ENCODE peak calls at places on chromosome 1, in nine cellular contexts. One of them, this sample, is unnamed.
A peak's percentile ranks its signal among the peaks of the same experiment; 100 is the strongest.

GRCh38 chr1:25837253-25837875 is 17.6 kb downstream of the MTFR1L start:
- DNase-seq in heart right ventricle: no peak
- DNase-seq in fibroblast of mammary gland: no peak
- DNase-seq in uterus: no peak
- DNase-seq in CD8-positive, alpha-beta T cell: no peak
- DNase-seq in astrocyte of the spinal cord: peak; percentile 9
- DNase-seq in A673: no peak
- DNase-seq in pancreas: no peak
- DNase-seq in activated B cell treated with CpG ODN at 0.5 μM for 24 hours: no peak
- DNase-seq in this sample: no peak

GRCh38 chr1:69191280-69191679 is 376.4 kb upstream of the LRRC7 start:
- DNase-seq in pancreas: no peak
- DNase-seq in CD8-positive, alpha-beta T cell: no peak
- DNase-seq in uterus: no peak
- DNase-seq in heart right ventricle: no peak
- DNase-seq in A673: no peak
- DNase-seq in astrocyte of the spinal cord: no peak
- DNase-seq in activated B cell treated with CpG ODN at 0.5 μM for 24 hours: no peak
- DNase-seq in fibroblast of mammary gland: peak; percentile 10
- DNase-seq in this sample: no peak

GRCh38 chr1:58749646-58750045 is 34.2 kb downstream of the JUN start:
- DNase-seq in fibroblast of mammary gland: no peak
- DNase-seq in activated B cell treated with CpG ODN at 0.5 μM for 24 hours: no peak
- DNase-seq in uterus: no peak
- DNase-seq in pancreas: no peak
- DNase-seq in A673: no peak
- DNase-seq in heart right ventricle: no peak
- DNase-seq in CD8-positive, alpha-beta T cell: no peak
- DNase-seq in astrocyte of the spinal cord: no peak
- DNase-seq in this sample: no peak

GRCh38 chr1:224565611-224566406 is 50.3 kb upstream of the CNIH3 start:
- DNase-seq in astrocyte of the spinal cord: peak; percentile 72
- DNase-seq in uterus: no peak
- DNase-seq in activated B cell treated with CpG ODN at 0.5 μM for 24 hours: no peak
- DNase-seq in A673: no peak
- DNase-seq in CD8-positive, alpha-beta T cell: no peak
- DNase-seq in pancreas: no peak
- DNase-seq in heart right ventricle: no peak
- DNase-seq in fibroblast of mammary gland: no peak
- DNase-seq in this sample: no peak

GRCh38 chr1:245235156-245235555 is 80.4 kb downstream of the KIF26B start:
- DNase-seq in fibroblast of mammary gland: no peak
- DNase-seq in CD8-positive, alpha-beta T cell: no peak
- DNase-seq in A673: no peak
- DNase-seq in pancreas: peak; percentile 19
- DNase-seq in activated B cell treated with CpG ODN at 0.5 μM for 24 hours: no peak
- DNase-seq in uterus: no peak
- DNase-seq in astrocyte of the spinal cord: peak; percentile 13
- DNase-seq in heart right ventricle: no peak
- DNase-seq in this sample: peak; percentile 51

GRCh38 chr1:4126731-4127594 is 226.9 kb upstream of the C1orf174 start:
- DNase-seq in astrocyte of the spinal cord: no peak
- DNase-seq in uterus: no peak
- DNase-seq in activated B cell treated with CpG ODN at 0.5 μM for 24 hours: no peak
- DNase-seq in A673: no peak
- DNase-seq in heart right ventricle: no peak
- DNase-seq in pancreas: no peak
- DNase-seq in CD8-positive, alpha-beta T cell: no peak
- DNase-seq in fibroblast of mammary gland: no peak
- DNase-seq in this sample: no peak

GRCh38 chr1:164863056-164863455 is 304.1 kb downstream of the PBX1 start:
- DNase-seq in fibroblast of mammary gland: no peak
- DNase-seq in astrocyte of the spinal cord: no peak
- DNase-seq in pancreas: no peak
- DNase-seq in activated B cell treated with CpG ODN at 0.5 μM for 24 hours: no peak
- DNase-seq in CD8-positive, alpha-beta T cell: no peak
- DNase-seq in uterus: no peak
- DNase-seq in heart right ventricle: no peak
- DNase-seq in A673: no peak
- DNase-seq in this sample: no peak

GRCh38 chr1:171160611-171161354 is 24.3 kb upstream of the FMO2 start:
- DNase-seq in activated B cell treated with CpG ODN at 0.5 μM for 24 hours: no peak
- DNase-seq in CD8-positive, alpha-beta T cell: no peak
- DNase-seq in astrocyte of the spinal cord: no peak
- DNase-seq in uterus: no peak
- DNase-seq in A673: no peak
- DNase-seq in heart right ventricle: no peak
- DNase-seq in pancreas: no peak
- DNase-seq in fibroblast of mammary gland: no peak
- DNase-seq in this sample: no peak

GRCh38 chr1:33256335-33256700 is at the start of gene ZNF362:
- DNase-seq in CD8-positive, alpha-beta T cell: peak; percentile 82
- DNase-seq in fibroblast of mammary gland: peak; percentile 48
- DNase-seq in uterus: peak; percentile 55
- DNase-seq in astrocyte of the spinal cord: peak; percentile 64
- DNase-seq in activated B cell treated with CpG ODN at 0.5 μM for 24 hours: peak; percentile 62
- DNase-seq in heart right ventricle: peak; percentile 56
- DNase-seq in A673: peak; percentile 79
- DNase-seq in pancreas: peak; percentile 68
- DNase-seq in this sample: no peak

GRCh38 chr1:111503585-111504060 is at the start of the genes ADORA3 and TMIGD3:
- DNase-seq in CD8-positive, alpha-beta T cell: no peak
- DNase-seq in astrocyte of the spinal cord: no peak
- DNase-seq in pancreas: no peak
- DNase-seq in activated B cell treated with CpG ODN at 0.5 μM for 24 hours: no peak
- DNase-seq in A673: no peak
- DNase-seq in fibroblast of mammary gland: no peak
- DNase-seq in heart right ventricle: no peak
- DNase-seq in uterus: no peak
- DNase-seq in this sample: no peak

GRCh38 chr1:185652348-185652747 is 81.8 kb upstream of the HMCN1 start:
- DNase-seq in heart right ventricle: no peak
- DNase-seq in astrocyte of the spinal cord: no peak
- DNase-seq in CD8-positive, alpha-beta T cell: no peak
- DNase-seq in A673: peak; percentile 67
- DNase-seq in uterus: no peak
- DNase-seq in activated B cell treated with CpG ODN at 0.5 μM for 24 hours: no peak
- DNase-seq in fibroblast of mammary gland: peak; percentile 22
- DNase-seq in pancreas: no peak
- DNase-seq in this sample: no peak

GRCh38 chr1:223887724-223888428 is 42.1 kb upstream of the TP53BP2 start:
- DNase-seq in fibroblast of mammary gland: peak; percentile 95
- DNase-seq in heart right ventricle: peak; percentile 42
- DNase-seq in uterus: peak; percentile 67
- DNase-seq in activated B cell treated with CpG ODN at 0.5 μM for 24 hours: no peak
- DNase-seq in astrocyte of the spinal cord: peak; percentile 96
- DNase-seq in A673: no peak
- DNase-seq in pancreas: peak; percentile 29
- DNase-seq in CD8-positive, alpha-beta T cell: no peak
- DNase-seq in this sample: no peak

GRCh38 chr1:210362526-210362925 is 33.8 kb downstream of the HHAT start:
- DNase-seq in heart right ventricle: peak; percentile 41
- DNase-seq in pancreas: no peak
- DNase-seq in fibroblast of mammary gland: peak; percentile 54
- DNase-seq in CD8-positive, alpha-beta T cell: no peak
- DNase-seq in astrocyte of the spinal cord: peak; percentile 48
- DNase-seq in activated B cell treated with CpG ODN at 0.5 μM for 24 hours: no peak
- DNase-seq in A673: no peak
- DNase-seq in uterus: no peak
- DNase-seq in this sample: no peak

GRCh38 chr1:192631749-192632148 is 4.2 kb upstream of the RGS13 start:
- DNase-seq in heart right ventricle: no peak
- DNase-seq in activated B cell treated with CpG ODN at 0.5 μM for 24 hours: no peak
- DNase-seq in uterus: no peak
- DNase-seq in CD8-positive, alpha-beta T cell: no peak
- DNase-seq in fibroblast of mammary gland: no peak
- DNase-seq in A673: no peak
- DNase-seq in pancreas: no peak
- DNase-seq in astrocyte of the spinal cord: no peak
- DNase-seq in this sample: no peak

GRCh38 chr1:168751195-168751650 is 22.2 kb upstream of the DPT start:
- DNase-seq in uterus: no peak
- DNase-seq in heart right ventricle: no peak
- DNase-seq in CD8-positive, alpha-beta T cell: no peak
- DNase-seq in A673: no peak
- DNase-seq in pancreas: no peak
- DNase-seq in fibroblast of mammary gland: no peak
- DNase-seq in activated B cell treated with CpG ODN at 0.5 μM for 24 hours: no peak
- DNase-seq in astrocyte of the spinal cord: no peak
- DNase-seq in this sample: no peak
- TF ChIP-seq CTCF in uterus: no peak
- TF ChIP-seq CTCF in heart right ventricle: no peak
- TF ChIP-seq CTCF in CD8-positive, alpha-beta T cell: no peak
- TF ChIP-seq CTCF in A673: no peak
- TF ChIP-seq CTCF in pancreas: no peak
- TF ChIP-seq CTCF in fibroblast of mammary gland: no peak
- TF ChIP-seq CTCF in activated B cell treated with CpG ODN at 0.5 μM for 24 hours: no peak
- TF ChIP-seq CTCF in astrocyte of the spinal cord: no peak
- TF ChIP-seq CTCF in this sample: no peak

GRCh38 chr1:152003846-152004442 is 10.3 kb upstream of the S100A10 start:
- DNase-seq in pancreas: no peak
- DNase-seq in CD8-positive, alpha-beta T cell: no peak
- DNase-seq in heart right ventricle: no peak
- DNase-seq in astrocyte of the spinal cord: no peak
- DNase-seq in activated B cell treated with CpG ODN at 0.5 μM for 24 hours: no peak
- DNase-seq in A673: peak; percentile 29
- DNase-seq in fibroblast of mammary gland: no peak
- DNase-seq in uterus: no peak
- DNase-seq in this sample: no peak
- TF ChIP-seq CTCF in pancreas: no peak
- TF ChIP-seq CTCF in CD8-positive, alpha-beta T cell: no peak
- TF ChIP-seq CTCF in heart right ventricle: no peak
- TF ChIP-seq CTCF in astrocyte of the spinal cord: peak; percentile 24
- TF ChIP-seq CTCF in activated B cell treated with CpG ODN at 0.5 μM for 24 hours: no peak
- TF ChIP-seq CTCF in A673: peak; percentile 30
- TF ChIP-seq CTCF in fibroblast of mammary gland: peak; percentile 9
- TF ChIP-seq CTCF in uterus: no peak
- TF ChIP-seq CTCF in this sample: peak; percentile 33

DNA sequence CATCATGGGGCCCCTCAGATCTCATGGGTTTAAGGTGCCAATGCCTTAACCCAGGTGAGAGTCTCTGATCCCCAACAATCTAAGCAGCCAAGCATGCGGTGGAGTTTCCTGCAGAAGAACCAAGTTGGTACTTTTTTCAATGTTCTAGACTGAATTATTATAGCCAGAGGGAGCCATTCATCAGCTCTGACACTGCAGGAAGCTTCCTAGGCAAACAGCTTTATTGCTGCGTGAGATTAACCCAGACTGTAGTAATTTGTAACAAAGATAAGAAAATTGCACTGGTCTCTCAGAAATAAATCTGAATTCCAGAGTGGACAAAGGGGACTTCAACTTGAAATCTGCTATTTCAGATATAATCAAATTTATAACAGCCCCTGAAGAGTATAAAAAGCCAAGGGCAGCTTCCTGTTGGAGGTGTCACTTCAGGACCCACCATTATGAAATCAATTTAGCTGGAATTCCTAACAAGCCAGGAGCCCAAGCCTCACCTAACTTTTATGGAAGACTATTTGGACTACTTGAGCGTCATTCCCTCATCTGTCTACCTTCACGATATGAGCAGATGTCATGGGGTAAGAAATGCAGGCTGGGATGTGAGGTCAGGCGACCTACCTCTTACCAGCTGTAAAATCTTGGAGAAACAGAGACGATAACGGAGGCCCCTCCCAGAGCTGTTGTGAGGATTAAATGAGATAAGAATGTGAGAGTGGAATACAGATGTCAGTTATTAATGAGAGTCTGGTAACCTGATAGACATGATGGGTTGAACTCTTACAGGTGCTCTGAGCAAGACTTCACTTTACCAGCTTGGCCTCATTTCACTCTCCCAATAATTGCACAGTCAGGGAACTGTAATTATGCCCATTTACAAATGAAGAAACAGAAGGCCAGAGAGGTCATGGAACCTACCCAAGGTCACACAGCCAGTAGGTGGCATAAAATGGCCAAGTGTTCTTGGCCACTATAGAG is 135.1 kb downstream of the RRAGC start:
- DNase-seq in CD8-positive, alpha-beta T cell: no peak
- DNase-seq in activated B cell treated with CpG ODN at 0.5 μM for 24 hours: no peak
- DNase-seq in A673: peak; percentile 68
- DNase-seq in heart right ventricle: no peak
- DNase-seq in fibroblast of mammary gland: no peak
- DNase-seq in astrocyte of the spinal cord: no peak
- DNase-seq in pancreas: no peak
- DNase-seq in uterus: no peak
- DNase-seq in this sample: no peak
- TF ChIP-seq CTCF in CD8-positive, alpha-beta T cell: no peak
- TF ChIP-seq CTCF in activated B cell treated with CpG ODN at 0.5 μM for 24 hours: no peak
- TF ChIP-seq CTCF in A673: no peak
- TF ChIP-seq CTCF in heart right ventricle: no peak
- TF ChIP-seq CTCF in fibroblast of mammary gland: no peak
- TF ChIP-seq CTCF in astrocyte of the spinal cord: no peak
- TF ChIP-seq CTCF in pancreas: no peak
- TF ChIP-seq CTCF in uterus: no peak
- TF ChIP-seq CTCF in this sample: no peak

GRCh38 chr1:204278254-204278653 is 64.5 kb upstream of the GOLT1A start:
- DNase-seq in pancreas: no peak
- DNase-seq in activated B cell treated with CpG ODN at 0.5 μM for 24 hours: no peak
- DNase-seq in astrocyte of the spinal cord: no peak
- DNase-seq in fibroblast of mammary gland: no peak
- DNase-seq in A673: no peak
- DNase-seq in heart right ventricle: no peak
- DNase-seq in CD8-positive, alpha-beta T cell: no peak
- DNase-seq in uterus: no peak
- DNase-seq in this sample: no peak

GRCh38 chr1:204278973-204279372 is 65.2 kb upstream of the GOLT1A start:
- DNase-seq in fibroblast of mammary gland: no peak
- DNase-seq in activated B cell treated with CpG ODN at 0.5 μM for 24 hours: no peak
- DNase-seq in heart right ventricle: no peak
- DNase-seq in uterus: no peak
- DNase-seq in CD8-positive, alpha-beta T cell: no peak
- DNase-seq in A673: peak; percentile 23
- DNase-seq in astrocyte of the spinal cord: no peak
- DNase-seq in pancreas: no peak
- DNase-seq in this sample: no peak

GRCh38 chr1:204282801-204283200 is 69.0 kb upstream of the GOLT1A start:
- DNase-seq in pancreas: no peak
- DNase-seq in CD8-positive, alpha-beta T cell: no peak
- DNase-seq in activated B cell treated with CpG ODN at 0.5 μM for 24 hours: no peak
- DNase-seq in A673: no peak
- DNase-seq in fibroblast of mammary gland: no peak
- DNase-seq in heart right ventricle: no peak
- DNase-seq in uterus: no peak
- DNase-seq in astrocyte of the spinal cord: no peak
- DNase-seq in this sample: no peak

GRCh38 chr1:204280099-204280498 is 66.3 kb upstream of the GOLT1A start:
- DNase-seq in astrocyte of the spinal cord: no peak
- DNase-seq in fibroblast of mammary gland: no peak
- DNase-seq in pancreas: no peak
- DNase-seq in uterus: no peak
- DNase-seq in A673: no peak
- DNase-seq in heart right ventricle: no peak
- DNase-seq in CD8-positive, alpha-beta T cell: no peak
- DNase-seq in activated B cell treated with CpG ODN at 0.5 μM for 24 hours: no peak
- DNase-seq in this sample: no peak

DNA sequence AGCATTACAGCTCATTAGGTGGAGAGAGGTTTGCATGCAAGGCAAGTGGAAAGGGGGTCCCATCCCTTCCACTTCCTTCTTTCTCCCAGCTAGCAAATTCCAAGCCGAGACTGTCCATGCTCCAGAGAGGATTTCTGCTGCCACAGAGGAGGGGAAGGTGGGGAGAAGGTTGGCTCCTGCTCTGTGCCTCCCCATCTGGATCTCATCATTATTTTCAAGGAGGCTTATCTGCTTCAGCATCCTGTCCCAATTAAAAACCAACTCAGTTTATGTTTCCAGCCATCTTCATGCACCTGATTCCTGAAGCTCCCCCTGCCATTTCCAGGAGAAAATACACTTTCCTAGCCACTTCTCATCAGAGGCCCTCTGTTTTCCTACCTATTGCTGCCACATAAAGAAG is 66.8 kb upstream of the GOLT1A start:
- DNase-seq in fibroblast of mammary gland: no peak
- DNase-seq in activated B cell treated with CpG ODN at 0.5 μM for 24 hours: no peak
- DNase-seq in A673: no peak
- DNase-seq in astrocyte of the spinal cord: no peak
- DNase-seq in CD8-positive, alpha-beta T cell: no peak
- DNase-seq in pancreas: no peak
- DNase-seq in uterus: no peak
- DNase-seq in heart right ventricle: no peak
- DNase-seq in this sample: no peak
- TF ChIP-seq CTCF in fibroblast of mammary gland: no peak
- TF ChIP-seq CTCF in activated B cell treated with CpG ODN at 0.5 μM for 24 hours: no peak
- TF ChIP-seq CTCF in A673: no peak
- TF ChIP-seq CTCF in astrocyte of the spinal cord: no peak
- TF ChIP-seq CTCF in CD8-positive, alpha-beta T cell: no peak
- TF ChIP-seq CTCF in pancreas: no peak
- TF ChIP-seq CTCF in uterus: no peak
- TF ChIP-seq CTCF in heart right ventricle: no peak
- TF ChIP-seq CTCF in this sample: no peak